ENCODE peak calls at places on chromosomes 4 and X, in seven cellular contexts. One of them, this sample, is unnamed.

GRCh38 chr4:143667461-143667860 is 33.0 kb downstream of the FREM3 start:
- DNase-seq in occipital lobe: no peak
- DNase-seq in stimulated activated CD8-positive, alpha-beta memory T cell treated with anti-CD3 and anti-CD28 coated beads, Interleukin-4, amount 100 ng/mL, for 1 hour: no peak
- DNase-seq in activated gamma-delta T cell treated with anti-CD3 and anti-CD28 coated beads, Interleukin-2, amount 50 U/mL, for 16 hours: no peak
- DNase-seq in glomerular endothelial cell: peak
- DNase-seq in esophagus squamous epithelium: no peak
- DNase-seq in NCI-H1092: no peak
- DNase-seq in this sample: no peak

GRCh38 chr4:177356921-177357320 is 47.2 kb downstream of the NEIL3 start:
- DNase-seq in occipital lobe: no peak
- DNase-seq in stimulated activated CD8-positive, alpha-beta memory T cell treated with anti-CD3 and anti-CD28 coated beads, Interleukin-4, amount 100 ng/mL, for 1 hour: no peak
- DNase-seq in activated gamma-delta T cell treated with anti-CD3 and anti-CD28 coated beads, Interleukin-2, amount 50 U/mL, for 16 hours: no peak
- DNase-seq in glomerular endothelial cell: no peak
- DNase-seq in esophagus squamous epithelium: no peak
- DNase-seq in NCI-H1092: no peak
- DNase-seq in this sample: no peak

GRCh38 chr4:138562544-138562961 is 320.4 kb upstream of the SLC7A11 start:
- DNase-seq in occipital lobe: no peak
- DNase-seq in stimulated activated CD8-positive, alpha-beta memory T cell treated with anti-CD3 and anti-CD28 coated beads, Interleukin-4, amount 100 ng/mL, for 1 hour: no peak
- DNase-seq in activated gamma-delta T cell treated with anti-CD3 and anti-CD28 coated beads, Interleukin-2, amount 50 U/mL, for 16 hours: no peak
- DNase-seq in glomerular endothelial cell: no peak
- DNase-seq in esophagus squamous epithelium: no peak
- DNase-seq in NCI-H1092: no peak
- DNase-seq in this sample: no peak

GRCh38 chr4:38424171-38424871 is 239.7 kb upstream of the KLF3 start:
- DNase-seq in occipital lobe: no peak
- DNase-seq in stimulated activated CD8-positive, alpha-beta memory T cell treated with anti-CD3 and anti-CD28 coated beads, Interleukin-4, amount 100 ng/mL, for 1 hour: no peak
- DNase-seq in activated gamma-delta T cell treated with anti-CD3 and anti-CD28 coated beads, Interleukin-2, amount 50 U/mL, for 16 hours: no peak
- DNase-seq in glomerular endothelial cell: no peak
- DNase-seq in esophagus squamous epithelium: no peak
- DNase-seq in NCI-H1092: no peak
- DNase-seq in this sample: no peak

GRCh38 chrX:13476384-13476783 is 93.0 kb upstream of the EGFL6 start:
- DNase-seq in occipital lobe: no peak
- DNase-seq in stimulated activated CD8-positive, alpha-beta memory T cell treated with anti-CD3 and anti-CD28 coated beads, Interleukin-4, amount 100 ng/mL, for 1 hour: no peak
- DNase-seq in activated gamma-delta T cell treated with anti-CD3 and anti-CD28 coated beads, Interleukin-2, amount 50 U/mL, for 16 hours: no peak
- DNase-seq in glomerular endothelial cell: no peak
- DNase-seq in esophagus squamous epithelium: no peak
- DNase-seq in NCI-H1092: no peak
- DNase-seq in this sample: no peak

GRCh38 chr4:71300362-71300761 is 38.5 kb upstream of the SLC4A4 start:
- DNase-seq in occipital lobe: no peak
- DNase-seq in stimulated activated CD8-positive, alpha-beta memory T cell treated with anti-CD3 and anti-CD28 coated beads, Interleukin-4, amount 100 ng/mL, for 1 hour: no peak
- DNase-seq in activated gamma-delta T cell treated with anti-CD3 and anti-CD28 coated beads, Interleukin-2, amount 50 U/mL, for 16 hours: no peak
- DNase-seq in glomerular endothelial cell: no peak
- DNase-seq in esophagus squamous epithelium: no peak
- DNase-seq in NCI-H1092: no peak
- DNase-seq in this sample: no peak

GRCh38 chrX:23341452-23341851 is 6.8 kb downstream of the PTCHD1 start:
- DNase-seq in occipital lobe: no peak
- DNase-seq in stimulated activated CD8-positive, alpha-beta memory T cell treated with anti-CD3 and anti-CD28 coated beads, Interleukin-4, amount 100 ng/mL, for 1 hour: no peak
- DNase-seq in activated gamma-delta T cell treated with anti-CD3 and anti-CD28 coated beads, Interleukin-2, amount 50 U/mL, for 16 hours: no peak
- DNase-seq in glomerular endothelial cell: no peak
- DNase-seq in esophagus squamous epithelium: no peak
- DNase-seq in NCI-H1092: no peak
- DNase-seq in this sample: no peak

GRCh38 chr4:174764105-174764729 is 64.8 kb downstream of the GLRA3 start:
- DNase-seq in occipital lobe: no peak
- DNase-seq in stimulated activated CD8-positive, alpha-beta memory T cell treated with anti-CD3 and anti-CD28 coated beads, Interleukin-4, amount 100 ng/mL, for 1 hour: no peak
- DNase-seq in activated gamma-delta T cell treated with anti-CD3 and anti-CD28 coated beads, Interleukin-2, amount 50 U/mL, for 16 hours: no peak
- DNase-seq in glomerular endothelial cell: peak
- DNase-seq in esophagus squamous epithelium: no peak
- DNase-seq in NCI-H1092: peak
- DNase-seq in this sample: no peak

GRCh38 chrX:83508006-83508405 is at the start of gene POU3F4:
- DNase-seq in occipital lobe: peak
- DNase-seq in stimulated activated CD8-positive, alpha-beta memory T cell treated with anti-CD3 and anti-CD28 coated beads, Interleukin-4, amount 100 ng/mL, for 1 hour: no peak
- DNase-seq in activated gamma-delta T cell treated with anti-CD3 and anti-CD28 coated beads, Interleukin-2, amount 50 U/mL, for 16 hours: no peak
- DNase-seq in glomerular endothelial cell: no peak
- DNase-seq in esophagus squamous epithelium: no peak
- DNase-seq in NCI-H1092: no peak
- DNase-seq in this sample: no peak

GRCh38 chr4:188270273-188271069 is 131.2 kb downstream of the TRIML1 start:
- DNase-seq in occipital lobe: no peak
- DNase-seq in stimulated activated CD8-positive, alpha-beta memory T cell treated with anti-CD3 and anti-CD28 coated beads, Interleukin-4, amount 100 ng/mL, for 1 hour: no peak
- DNase-seq in activated gamma-delta T cell treated with anti-CD3 and anti-CD28 coated beads, Interleukin-2, amount 50 U/mL, for 16 hours: no peak
- DNase-seq in glomerular endothelial cell: no peak
- DNase-seq in esophagus squamous epithelium: no peak
- DNase-seq in NCI-H1092: no peak
- DNase-seq in this sample: no peak

GRCh38 chr4:125334936-125335335 is 20.2 kb downstream of the FAT4 start:
- DNase-seq in occipital lobe: no peak
- DNase-seq in stimulated activated CD8-positive, alpha-beta memory T cell treated with anti-CD3 and anti-CD28 coated beads, Interleukin-4, amount 100 ng/mL, for 1 hour: no peak
- DNase-seq in activated gamma-delta T cell treated with anti-CD3 and anti-CD28 coated beads, Interleukin-2, amount 50 U/mL, for 16 hours: no peak
- DNase-seq in glomerular endothelial cell: no peak
- DNase-seq in esophagus squamous epithelium: no peak
- DNase-seq in NCI-H1092: no peak
- DNase-seq in this sample: no peak

GRCh38 chr4:125728568-125728967 is 413.8 kb downstream of the FAT4 start:
- DNase-seq in occipital lobe: no peak
- DNase-seq in stimulated activated CD8-positive, alpha-beta memory T cell treated with anti-CD3 and anti-CD28 coated beads, Interleukin-4, amount 100 ng/mL, for 1 hour: no peak
- DNase-seq in activated gamma-delta T cell treated with anti-CD3 and anti-CD28 coated beads, Interleukin-2, amount 50 U/mL, for 16 hours: no peak
- DNase-seq in glomerular endothelial cell: no peak
- DNase-seq in esophagus squamous epithelium: no peak
- DNase-seq in NCI-H1092: no peak
- DNase-seq in this sample: no peak

GRCh38 chrX:3345281-3346081 is 971 bp downstream of the MXRA5 start:
- DNase-seq in occipital lobe: peak
- DNase-seq in stimulated activated CD8-positive, alpha-beta memory T cell treated with anti-CD3 and anti-CD28 coated beads, Interleukin-4, amount 100 ng/mL, for 1 hour: no peak
- DNase-seq in activated gamma-delta T cell treated with anti-CD3 and anti-CD28 coated beads, Interleukin-2, amount 50 U/mL, for 16 hours: no peak
- DNase-seq in glomerular endothelial cell: no peak
- DNase-seq in esophagus squamous epithelium: no peak
- DNase-seq in NCI-H1092: no peak
- DNase-seq in this sample: no peak

GRCh38 chr4:104677122-104677521 is 182.4 kb upstream of the CXXC4 start:
- DNase-seq in occipital lobe: no peak
- DNase-seq in stimulated activated CD8-positive, alpha-beta memory T cell treated with anti-CD3 and anti-CD28 coated beads, Interleukin-4, amount 100 ng/mL, for 1 hour: no peak
- DNase-seq in activated gamma-delta T cell treated with anti-CD3 and anti-CD28 coated beads, Interleukin-2, amount 50 U/mL, for 16 hours: no peak
- DNase-seq in glomerular endothelial cell: no peak
- DNase-seq in esophagus squamous epithelium: no peak
- DNase-seq in NCI-H1092: peak
- DNase-seq in this sample: no peak

GRCh38 chr4:158067646-158068045 is 105.2 kb downstream of the GASK1B start:
- DNase-seq in occipital lobe: no peak
- DNase-seq in stimulated activated CD8-positive, alpha-beta memory T cell treated with anti-CD3 and anti-CD28 coated beads, Interleukin-4, amount 100 ng/mL, for 1 hour: no peak
- DNase-seq in activated gamma-delta T cell treated with anti-CD3 and anti-CD28 coated beads, Interleukin-2, amount 50 U/mL, for 16 hours: no peak
- DNase-seq in glomerular endothelial cell: no peak
- DNase-seq in esophagus squamous epithelium: no peak
- DNase-seq in NCI-H1092: no peak
- DNase-seq in this sample: no peak

GRCh38 chrX:134469481-134469880 is 9.5 kb downstream of the HPRT1 start:
- DNase-seq in occipital lobe: no peak
- DNase-seq in stimulated activated CD8-positive, alpha-beta memory T cell treated with anti-CD3 and anti-CD28 coated beads, Interleukin-4, amount 100 ng/mL, for 1 hour: no peak
- DNase-seq in activated gamma-delta T cell treated with anti-CD3 and anti-CD28 coated beads, Interleukin-2, amount 50 U/mL, for 16 hours: no peak
- DNase-seq in glomerular endothelial cell: no peak
- DNase-seq in esophagus squamous epithelium: no peak
- DNase-seq in NCI-H1092: no peak
- DNase-seq in this sample: no peak

GRCh38 chr4:8703857-8704495 is 111.4 kb downstream of the CPZ start:
- DNase-seq in occipital lobe: no peak
- DNase-seq in stimulated activated CD8-positive, alpha-beta memory T cell treated with anti-CD3 and anti-CD28 coated beads, Interleukin-4, amount 100 ng/mL, for 1 hour: no peak
- DNase-seq in activated gamma-delta T cell treated with anti-CD3 and anti-CD28 coated beads, Interleukin-2, amount 50 U/mL, for 16 hours: no peak
- DNase-seq in glomerular endothelial cell: no peak
- DNase-seq in esophagus squamous epithelium: no peak
- DNase-seq in NCI-H1092: no peak
- DNase-seq in this sample: no peak

GRCh38 chr4:151304755-151305154 is 20.6 kb downstream of the SH3D19 start:
- DNase-seq in occipital lobe: no peak
- DNase-seq in stimulated activated CD8-positive, alpha-beta memory T cell treated with anti-CD3 and anti-CD28 coated beads, Interleukin-4, amount 100 ng/mL, for 1 hour: no peak
- DNase-seq in activated gamma-delta T cell treated with anti-CD3 and anti-CD28 coated beads, Interleukin-2, amount 50 U/mL, for 16 hours: no peak
- DNase-seq in glomerular endothelial cell: no peak
- DNase-seq in esophagus squamous epithelium: no peak
- DNase-seq in NCI-H1092: no peak
- DNase-seq in this sample: no peak

GRCh38 chr4:19005211-19005610 is 983.7 kb upstream of the LCORL start:
- DNase-seq in occipital lobe: no peak
- DNase-seq in stimulated activated CD8-positive, alpha-beta memory T cell treated with anti-CD3 and anti-CD28 coated beads, Interleukin-4, amount 100 ng/mL, for 1 hour: no peak
- DNase-seq in activated gamma-delta T cell treated with anti-CD3 and anti-CD28 coated beads, Interleukin-2, amount 50 U/mL, for 16 hours: no peak
- DNase-seq in glomerular endothelial cell: no peak
- DNase-seq in esophagus squamous epithelium: no peak
- DNase-seq in NCI-H1092: no peak
- DNase-seq in this sample: no peak

GRCh38 chr4:179307297-179308136 is 1865.3 kb upstream of the AGA start:
- DNase-seq in occipital lobe: no peak
- DNase-seq in stimulated activated CD8-positive, alpha-beta memory T cell treated with anti-CD3 and anti-CD28 coated beads, Interleukin-4, amount 100 ng/mL, for 1 hour: no peak
- DNase-seq in activated gamma-delta T cell treated with anti-CD3 and anti-CD28 coated beads, Interleukin-2, amount 50 U/mL, for 16 hours: no peak
- DNase-seq in glomerular endothelial cell: peak
- DNase-seq in esophagus squamous epithelium: no peak
- DNase-seq in NCI-H1092: peak
- DNase-seq in this sample: no peak

GRCh38 chr4:121674191-121674590 is 22.6 kb downstream of the ANXA5 start:
- DNase-seq in occipital lobe: no peak
- DNase-seq in stimulated activated CD8-positive, alpha-beta memory T cell treated with anti-CD3 and anti-CD28 coated beads, Interleukin-4, amount 100 ng/mL, for 1 hour: no peak
- DNase-seq in activated gamma-delta T cell treated with anti-CD3 and anti-CD28 coated beads, Interleukin-2, amount 50 U/mL, for 16 hours: no peak
- DNase-seq in glomerular endothelial cell: no peak
- DNase-seq in esophagus squamous epithelium: no peak
- DNase-seq in NCI-H1092: no peak
- DNase-seq in this sample: no peak

This sample was measured in immature natural killer cell.